ENCODE peak calls at places on chromosomes 3 and 15, in nine cellular contexts. M is lower lobe of right lung; U is CD4-positive, CD25-positive, alpha-beta regulatory T cell; F is heart left ventricle; A is left ventricle myocardium inferior; W is CD8-positive, alpha-beta T cell; B is stomach; T is GM12878; E is DND-41. J is an unnamed sample.

GRCh38 chr3:168847293-168847883 is 751.7 kb upstream of the GOLIM4 start:
- DNase-seq in F (peak; percentile 5), A (no peak), E (peak; percentile 6), M (no peak), T (peak; percentile 12), B (no peak), W (no peak), U (no peak), J (no peak)

GRCh38 chr3:183220828-183221227 is 32.2 kb upstream of the B3GNT5 start:
- DNase-seq in A (no peak), T (no peak), E (no peak), B (no peak), U (no peak), M (no peak), W (no peak), F (no peak), J (no peak)

GRCh38 chr3:133472242-133472641 is 72.4 kb downstream of the BFSP2 start:
- DNase-seq in A (no peak), T (no peak), E (no peak), M (no peak), U (no peak), B (no peak), W (no peak), F (peak; percentile 16), J (peak; percentile 56)

GRCh38 chr3:173301647-173302046 is 95.9 kb upstream of the NLGN1 start:
- DNase-seq in E (no peak), U (no peak), F (no peak), T (no peak), W (no peak), M (no peak), A (no peak), B (no peak), J (no peak)

GRCh38 chr15:48609486-48609885 is 36.0 kb downstream of the FBN1 start:
- DNase-seq in U (no peak), T (no peak), E (no peak), F (no peak), A (no peak), M (no peak), B (no peak), W (no peak), J (no peak)

GRCh38 chr3:9820944-9821343 is 10.9 kb downstream of the TTLL3 start:
- DNase-seq in T (no peak), B (no peak), E (no peak), M (no peak), W (no peak), A (no peak), F (no peak), U (no peak), J (no peak)

GRCh38 chr15:68098465-68098864 is 44.4 kb downstream of the PIAS1 start:
- DNase-seq in E (no peak), B (no peak), T (no peak), A (no peak), U (no peak), W (no peak), F (no peak), M (no peak), J (no peak)

GRCh38 chr3:159732172-159733111 is 256.2 kb upstream of the IL12A start:
- DNase-seq in F (peak; percentile 22), B (no peak), T (no peak), W (no peak), U (no peak), E (no peak), A (no peak), M (no peak), J (no peak)

GRCh38 chr15:42087926-42088800 is 6.2 kb downstream of the PLA2G4D start:
- DNase-seq in E (no peak), A (no peak), W (no peak), M (no peak), T (no peak), F (no peak), U (no peak), B (peak; percentile 22), J (no peak)

GRCh38 chr15:101051291-101052030 is 132.3 kb downstream of the LRRK1 start:
- DNase-seq in A (no peak), M (no peak), E (no peak), B (no peak), W (peak; percentile 42), T (no peak), F (no peak), U (no peak), J (peak; percentile 11)

GRCh38 chr3:11662392-11662990 is 18.8 kb upstream of the VGLL4 start:
- DNase-seq in E (no peak), F (no peak), M (no peak), W (no peak), B (no peak), A (no peak), T (no peak), U (no peak), J (no peak)

GRCh38 chr15:25773248-25773647 is 89.9 kb downstream of the ATP10A start:
- DNase-seq in A (no peak), E (no peak), W (no peak), B (peak; percentile 11), M (no peak), U (no peak), F (no peak), T (no peak), J (no peak)

GRCh38 chr3:115876860-115877646 is 253.7 kb downstream of the GAP43 start:
- DNase-seq in M (no peak), U (no peak), B (no peak), F (no peak), T (no peak), W (no peak), A (no peak), E (no peak), J (no peak)

GRCh38 chr15:37767841-37768455 is 166.5 kb upstream of the TMCO5A start:
- DNase-seq in B (no peak), W (no peak), A (no peak), F (no peak), U (no peak), M (no peak), E (no peak), T (no peak), J (no peak)

GRCh38 chr3:42814914-42815507 is 5.8 kb downstream of the ACKR2 start:
- DNase-seq in T (no peak), U (no peak), W (no peak), F (no peak), E (no peak), B (no peak), M (no peak), A (no peak), J (no peak)

GRCh38 chr15:54884312-54884711 is 312.4 kb downstream of the RSL24D1 start:
- DNase-seq in U (no peak), T (no peak), A (no peak), F (no peak), E (no peak), B (no peak), M (no peak), W (no peak), J (no peak)

GRCh38 chr3:32334675-32335074 is 57.0 kb upstream of the CMTM7 start:
- DNase-seq in W (peak; percentile 66), U (peak; percentile 58), M (no peak), F (no peak), T (no peak), E (peak; percentile 47), B (no peak), A (no peak), J (no peak)

GRCh38 chr15:48602358-48603122 is 43.0 kb downstream of the FBN1 start:
- DNase-seq in A (no peak), M (no peak), E (no peak), W (no peak), U (no peak), B (no peak), F (no peak), T (no peak), J (no peak)

GRCh38 chr15:25186411-25186810 is 231.6 kb downstream of the SNRPN start:
- DNase-seq in M (peak; percentile 38), A (no peak), E (no peak), W (no peak), U (no peak), T (no peak), F (no peak), B (no peak), J (no peak)

GRCh38 chr3:196357905-196358304 is 19.7 kb upstream of the TM4SF19 start:
- DNase-seq in U (no peak), M (no peak), B (no peak), F (no peak), A (no peak), T (no peak), E (no peak), W (no peak), J (no peak)
- H3K36me3 ChIP-seq in U (peaks cover 83% of the 10 kb centered on the region), M (peaks cover 100% of the 10 kb centered on the region), B (peaks cover 97% of the 10 kb centered on the region), F (peaks cover 99% of the 10 kb centered on the region), A (peaks cover 86% of the 10 kb centered on the region), T (peaks cover 29% of the 10 kb centered on the region), E (peaks cover 87% of the 10 kb centered on the region), W (peaks cover 29% of the 10 kb centered on the region), J (peaks cover 6% of the 10 kb centered on the region)

GRCh38 chr3:71028802-71029201 is 554.7 kb downstream of the FOXP1 start:
- DNase-seq in T (no peak), E (no peak), A (no peak), U (no peak), M (no peak), F (no peak), W (no peak), B (no peak), J (no peak)
- H3K36me3 ChIP-seq in T (no peaks in the 10 kb centered on the region), E (peaks cover 55% of the 10 kb centered on the region), A (peaks cover 13% of the 10 kb centered on the region), U (peaks cover 49% of the 10 kb centered on the region), M (peaks cover 10% of the 10 kb centered on the region), F (peaks cover 14% of the 10 kb centered on the region), W (peaks cover 11% of the 10 kb centered on the region), B (peaks cover 49% of the 10 kb centered on the region), J (no peaks in the 10 kb centered on the region)

GRCh38 chr15:90072978-90073640 is 29.2 kb downstream of the IDH2 start:
- DNase-seq in F (no peak), M (no peak), T (no peak), A (no peak), B (no peak), E (no peak), W (no peak), U (no peak), J (no peak)
- H3K36me3 ChIP-seq in F (peaks cover 49% of the 10 kb centered on the region), M (peaks cover 70% of the 10 kb centered on the region), T (peaks cover 43% of the 10 kb centered on the region), A (peaks cover 5% of the 10 kb centered on the region), B (peaks cover 83% of the 10 kb centered on the region), E (peaks cover 56% of the 10 kb centered on the region), W (peaks cover 14% of the 10 kb centered on the region), U (peaks cover 17% of the 10 kb centered on the region), J (peaks cover 12% of the 10 kb centered on the region)

DNA sequence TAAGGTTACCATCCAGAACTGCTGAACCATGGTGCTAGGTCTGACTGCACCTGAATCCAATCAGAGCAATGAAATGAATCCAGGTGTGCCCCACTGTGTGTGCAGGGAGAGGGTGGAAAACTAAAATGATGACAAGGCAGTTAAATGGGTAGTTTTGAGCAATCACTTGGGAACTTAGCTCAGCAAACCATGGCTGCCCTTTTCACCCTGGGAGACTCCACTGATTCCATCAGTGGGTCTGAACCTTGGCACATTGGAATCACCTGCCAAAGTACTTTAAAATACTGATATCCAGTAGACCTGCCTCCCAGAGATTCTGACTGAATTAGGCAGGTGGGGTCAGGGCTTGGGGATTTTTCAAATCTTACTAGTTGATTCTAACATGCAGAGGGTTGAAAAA is 59.8 kb upstream of the USP3 start:
- DNase-seq in F (no peak), W (peak; percentile 19), T (no peak), A (no peak), M (no peak), U (no peak), E (no peak), B (no peak), J (no peak)
- H3K36me3 ChIP-seq in F (no peaks in the 10 kb centered on the region), W (no peaks in the 10 kb centered on the region), T (no peaks in the 10 kb centered on the region), A (no peaks in the 10 kb centered on the region), M (no peaks in the 10 kb centered on the region), U (no peaks in the 10 kb centered on the region), E (no peaks in the 10 kb centered on the region), B (no peaks in the 10 kb centered on the region), J (no peaks in the 10 kb centered on the region)